ENCODE peak calls at places on chromosomes 13 and 19, in four cellular contexts. O is SK-N-SH, F is ovary, Q is A549. A is an unnamed sample.

GRCh38 chr13:67369895-67370660 is 139.9 kb upstream of the PCDH9 start:
- DNase-seq in O (no peak), F (no peak), Q (no peak), A (no peak)

GRCh38 chr13:48242677-48243076 is 9.7 kb downstream of the ITM2B start:
- DNase-seq in O (no peak), F (no peak), Q (no peak), A (no peak)

GRCh38 chr13:73268306-73268705 is 209.5 kb downstream of the KLF5 start:
- DNase-seq in O (no peak), F (no peak), Q (no peak), A (no peak)

GRCh38 chr19:55197531-55197930 is 11.8 kb downstream of the PTPRH start:
- DNase-seq in O (no peak), F (no peak), Q (no peak), A (no peak)

GRCh38 chr13:29935309-29935981 is 85.0 kb upstream of the UBL3 start:
- DNase-seq in O (no peak), F (no peak), Q (no peak), A (no peak)

GRCh38 chr13:71210861-71211260 is 656.1 kb downstream of the DACH1 start:
- DNase-seq in O (no peak), F (no peak), Q (no peak), A (no peak)

GRCh38 chr19:31149306-31149975 is 199.8 kb downstream of the TSHZ3 start:
- DNase-seq in O (no peak), F (no peak), Q (no peak), A (peak; percentile 70)

GRCh38 chr13:20160346-20161274 is at the start of gene GJA3:
- DNase-seq in O (peak; percentile 62), F (no peak), Q (peak; percentile 13), A (peak; percentile 90)

GRCh38 chr19:48868196-48868886 is at the start of gene PLEKHA4:
- DNase-seq in O (peak; percentile 63), F (peak; percentile 84), Q (no peak), A (peak; percentile 83)

GRCh38 chr19:33647146-33647545 is 25.4 kb downstream of the CHST8 start:
- DNase-seq in O (no peak), F (no peak), Q (no peak), A (no peak)

GRCh38 chr19:46848389-46848788 is 2.3 kb downstream of the AP2S1 start:
- DNase-seq in O (no peak), F (no peak), Q (no peak), A (no peak)

GRCh38 chr19:32191921-32192320 is 153.5 kb upstream of the ZNF507 start:
- DNase-seq in O (no peak), F (no peak), Q (no peak), A (no peak)

GRCh38 chr13:56720841-56721240 is 419.9 kb upstream of the PRR20A start:
- DNase-seq in O (no peak), F (no peak), Q (no peak), A (no peak)

GRCh38 chr19:56838930-56839664 is 1.4 kb downstream of the PEG3 start:
- DNase-seq in O (peak; percentile 69), F (peak; percentile 91), Q (no peak), A (peak; percentile 96)

GRCh38 chr13:73421310-73421912 is 362.6 kb downstream of the KLF5 start:
- DNase-seq in O (no peak), F (no peak), Q (no peak), A (no peak)

GRCh38 chr19:5539431-5539833 is 28.3 kb downstream of the TINCR start:
- DNase-seq in O (peak; percentile 66), F (no peak), Q (no peak), A (no peak)

GRCh38 chr13:51425410-51426042 is 27.3 kb downstream of the INTS6 start:
- DNase-seq in O (no peak), F (no peak), Q (no peak), A (no peak)

GRCh38 chr19:18249834-18250233 is 23.6 kb upstream of the PDE4C start:
- DNase-seq in O (no peak), F (no peak), Q (no peak), A (no peak)

GRCh38 chr19:43504426-43505185 is at the start of gene PHLDB3:
- DNase-seq in O (peak; percentile 70), F (peak; percentile 66), Q (no peak), A (peak; percentile 30)

GRCh38 chr19:16890461-16891184 is 1.8 kb downstream of the F2RL3 start:
- DNase-seq in O (no peak), F (no peak), Q (no peak), A (no peak)

GRCh38 chr19:6848986-6849385 is 38.4 kb upstream of the ADGRE1 start:
- DNase-seq in O (no peak), F (no peak), Q (no peak), A (no peak)

GRCh38 chr19:6851359-6851758 is 36.0 kb upstream of the ADGRE1 start:
- DNase-seq in O (no peak), F (no peak), Q (no peak), A (no peak)

GRCh38 chr19:6847828-6848200 is 39.6 kb upstream of the ADGRE1 start:
- DNase-seq in O (no peak), F (no peak), Q (no peak), A (no peak)

GRCh38 chr19:6852001-6852400 is 35.4 kb upstream of the ADGRE1 start:
- DNase-seq in O (no peak), F (no peak), Q (no peak), A (no peak)

DNA sequence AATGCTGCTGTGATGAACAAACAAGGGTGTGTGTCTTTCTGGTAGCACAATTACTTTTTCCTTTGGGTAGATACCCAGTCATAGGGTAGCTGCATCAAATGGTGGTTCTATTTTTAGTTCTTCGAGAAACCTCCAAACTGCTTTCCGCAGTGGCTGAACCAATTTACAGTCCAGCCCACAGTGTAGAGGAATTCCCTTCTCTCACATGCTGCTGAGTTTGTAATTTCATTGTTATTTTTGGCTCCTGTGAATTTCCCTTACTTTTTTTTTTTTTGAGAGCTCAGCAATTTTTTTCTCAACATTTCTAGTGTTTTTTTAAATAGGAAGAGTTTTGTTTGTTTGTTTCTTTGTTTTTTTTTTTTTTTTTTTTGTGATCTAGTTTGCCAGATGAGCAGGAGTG is 37.5 kb upstream of the ADGRE1 start:
- DNase-seq in O (no peak), F (no peak), Q (no peak), A (no peak)
- H3K27ac ChIP-seq in O (no peak overlapping the region), F (no peak overlapping the region), Q (no peak overlapping the region), A (no peak overlapping the region)

GRCh38 chr19:14115761-14116160 is 1.8 kb downstream of the PRKACA start:
- DNase-seq in O (no peak), F (no peak), Q (no peak), A (no peak)

GRCh38 chr19:14113762-14114414 is 3.7 kb downstream of the PRKACA start:
- DNase-seq in O (no peak), F (peak; percentile 64), Q (no peak), A (no peak)

GRCh38 chr19:14114439-14114838 is 3.1 kb downstream of the PRKACA start:
- DNase-seq in O (no peak), F (no peak), Q (no peak), A (no peak)

GRCh38 chr19:14116525-14116917 is 1.0 kb downstream of the PRKACA start:
- DNase-seq in O (no peak), F (no peak), Q (no peak), A (no peak)

GRCh38 chr19:14114854-14115253 is 2.7 kb downstream of the PRKACA start:
- DNase-seq in O (peak; percentile 60), F (no peak), Q (peak; percentile 48), A (peak; percentile 84)
- TF ChIP-seq CTCF in O (peak; percentile 52), F (peak; percentile 13), Q (peak; percentile 42), A (peak; percentile 58)

GRCh38 chr13:99624936-99625540 is 123.8 kb downstream of the TM9SF2 start:
- DNase-seq in O (no peak), F (no peak), Q (no peak), A (no peak)
- TF ChIP-seq EP300 in O (no peak), F (no peak), Q (no peak), A (no peak)

DNA sequence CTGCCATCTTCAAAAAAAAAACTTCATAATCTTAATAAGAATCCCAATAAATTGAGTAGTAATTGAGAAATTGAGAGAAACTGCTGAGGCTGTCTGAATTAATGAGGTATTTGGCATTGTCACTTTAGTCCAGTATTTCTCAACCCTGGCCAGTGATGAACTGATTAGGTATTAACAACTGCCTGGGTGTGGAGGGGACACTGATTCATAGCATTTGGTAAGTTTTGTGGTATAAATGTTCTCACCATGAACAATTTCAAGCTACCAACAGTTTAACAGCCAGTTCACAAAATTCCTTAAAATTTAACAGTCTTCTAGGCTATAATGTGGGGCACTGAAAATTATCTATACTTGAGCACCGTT is 18.3 kb downstream of the GPC6 start:
- DNase-seq in O (no peak), F (no peak), Q (no peak), A (no peak)
- H3K27ac ChIP-seq in O (no peak overlapping the region), F (no peak overlapping the region), Q (peak overlapping the region; percentile 79), A (no peak overlapping the region)

DNA sequence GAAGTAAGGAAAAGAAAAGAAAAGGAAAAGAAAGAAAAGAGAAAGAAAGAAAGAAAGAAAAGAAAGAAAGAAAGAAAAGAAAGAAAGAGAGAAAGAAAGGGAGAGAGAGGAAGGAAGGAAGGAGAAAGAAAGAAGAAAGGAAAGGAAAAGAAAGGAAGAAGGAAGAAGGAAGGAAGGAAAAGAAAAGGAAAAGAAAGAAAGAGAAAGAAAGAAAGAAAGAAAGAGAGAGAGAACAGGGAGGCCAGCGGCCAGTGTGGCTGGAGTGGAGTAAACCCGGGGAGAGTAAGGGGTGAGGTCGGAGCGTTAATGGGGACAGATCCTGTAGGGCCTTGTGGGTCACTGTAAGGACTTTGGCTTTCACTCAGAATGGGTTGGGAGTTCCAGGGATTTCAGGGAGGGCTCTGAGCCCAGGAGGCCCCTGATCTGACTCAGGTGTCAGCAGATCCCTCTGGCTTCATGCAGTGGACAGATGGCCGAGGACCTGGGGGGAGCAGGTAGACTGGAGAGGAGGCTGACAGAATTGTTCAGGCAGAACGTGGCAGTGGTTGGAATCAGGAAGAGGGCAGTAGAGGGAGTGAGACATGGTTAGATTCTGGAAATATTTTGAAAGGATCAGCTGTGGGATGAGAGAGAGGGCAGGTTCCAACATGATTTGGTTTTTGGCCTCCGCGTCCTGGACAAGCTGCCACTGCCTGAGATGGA is 19.8 kb upstream of the FXYD3 start:
- DNase-seq in O (no peak), F (no peak), Q (no peak), A (no peak)
- TF ChIP-seq CTCF in O (no peak), F (no peak), Q (no peak), A (no peak)

GRCh38 chr19:50573741-50574461 is 5.7 kb upstream of the LRRC4B start:
- DNase-seq in O (no peak), F (no peak), Q (no peak), A (no peak)

GRCh38 chr19:50568321-50569022 is at the start of gene LRRC4B:
- DNase-seq in O (peak; percentile 93), F (peak; percentile 55), Q (no peak), A (no peak)

GRCh38 chr19:50569938-50570540 is 1.8 kb upstream of the LRRC4B start:
- DNase-seq in O (no peak), F (no peak), Q (no peak), A (no peak)

GRCh38 chr19:50569023-50569697 is 925 bp upstream of the LRRC4B start:
- DNase-seq in O (no peak), F (no peak), Q (no peak), A (no peak)

GRCh38 chr19:50570997-50571396 is 2.8 kb upstream of the LRRC4B start:
- DNase-seq in O (no peak), F (no peak), Q (no peak), A (no peak)
- TF ChIP-seq EP300 in O (no peak), F (no peak), Q (no peak), A (no peak)